ENCODE peak calls at places on chromosomes 6 and 20, in six cellular contexts. H is CD4-positive, alpha-beta T cell; Q is CD4-positive, alpha-beta memory T cell; M is tibial nerve; S is effector memory CD4-positive, alpha-beta T cell; E is ovary. R is an unnamed sample. For H3K9me3, the result is how much of the 10 kb centered on the place peaks cover.

GRCh38 chr6:20202070-20202658 is 10.1 kb downstream of the MBOAT1 start:
- DNase-seq in E (no peak), Q (no peak), M (no peak), H (no peak), S (no peak), R (no peak)

GRCh38 chr20:15370370-15370769 is 1033.0 kb upstream of the FLRT3 start:
- DNase-seq in M (no peak), S (no peak), Q (no peak), H (no peak), E (no peak), R (no peak)

GRCh38 chr20:49245921-49246740 is 26.9 kb downstream of the DDX27 start:
- DNase-seq in M (no peak), H (no peak), Q (peak), S (no peak), E (no peak), R (no peak)

GRCh38 chr20:4104842-4105241 is 89.5 kb upstream of the RNF24 start:
- DNase-seq in M (no peak), S (no peak), E (no peak), Q (no peak), H (no peak), R (no peak)

GRCh38 chr6:33072508-33073100 is 845 bp downstream of the HLA-DPA1 start:
- DNase-seq in E (no peak), M (no peak), H (no peak), Q (no peak), S (no peak), R (no peak)

GRCh38 chr6:126175251-126175650 is 164.7 kb upstream of the CENPW start:
- DNase-seq in H (no peak), S (no peak), Q (no peak), E (no peak), M (no peak), R (no peak)

GRCh38 chr20:64160536-64161495 is 3.4 kb upstream of the MYT1 start:
- DNase-seq in S (no peak), H (no peak), Q (no peak), E (no peak), M (no peak), R (no peak)

GRCh38 chr20:57282691-57283361 is 16.4 kb upstream of the BMP7 start:
- DNase-seq in Q (no peak), E (no peak), M (no peak), H (no peak), S (no peak), R (no peak)

GRCh38 chr6:36339156-36339555 is 2.5 kb upstream of the BNIP5 start:
- DNase-seq in Q (no peak), E (no peak), M (no peak), S (no peak), H (no peak), R (no peak)

GRCh38 chr20:37179671-37180524 is 550 bp upstream of the MROH8 start:
- DNase-seq in Q (no peak), E (no peak), H (no peak), S (no peak), M (no peak), R (no peak)

GRCh38 chr20:21505161-21505809 is 8.6 kb downstream of the NKX2-2 start:
- DNase-seq in H (peak), S (peak), Q (peak), M (peak), E (peak), R (peak)

GRCh38 chr6:112694986-112695385 is 347.9 kb downstream of the RFPL4B start:
- DNase-seq in E (no peak), Q (no peak), M (no peak), S (no peak), H (no peak), R (no peak)

GRCh38 chr6:85660181-85660611 is 17.5 kb upstream of the SYNCRIP start:
- DNase-seq in E (no peak), Q (no peak), S (no peak), H (no peak), M (no peak), R (no peak)

GRCh38 chr6:149508485-149508884 is 23.7 kb upstream of the ZC3H12D start:
- DNase-seq in E (no peak), S (peak), Q (peak), H (peak), M (no peak), R (no peak)

GRCh38 chr6:50116390-50116789 is 66.7 kb upstream of the DEFB112 start:
- DNase-seq in Q (no peak), H (no peak), S (no peak), E (no peak), M (no peak), R (no peak)

GRCh38 chr6:156946370-156946936 is 169.3 kb downstream of the ARID1B start:
- DNase-seq in H (no peak), M (no peak), S (no peak), E (no peak), Q (no peak), R (no peak)

GRCh38 chr6:116298273-116298672 is 18.5 kb upstream of the TSPYL1 start:
- DNase-seq in M (no peak), H (no peak), E (no peak), S (no peak), Q (no peak), R (no peak)

GRCh38 chr6:113654396-113654795 is 202.7 kb upstream of the MARCKS start:
- DNase-seq in H (no peak), E (peak), S (no peak), Q (no peak), M (peak), R (peak)

GRCh38 chr20:15831201-15831600 is 742.0 kb downstream of the KIF16B start:
- DNase-seq in M (no peak), H (no peak), S (no peak), E (no peak), Q (no peak), R (no peak)

GRCh38 chr6:112665815-112666214 is 318.7 kb downstream of the RFPL4B start:
- DNase-seq in M (no peak), Q (no peak), S (no peak), E (no peak), H (no peak), R (no peak)

GRCh38 chr6:128492386-128492785 is 28.0 kb downstream of the PTPRK start:
- DNase-seq in M (no peak), H (no peak), S (no peak), E (no peak), Q (no peak), R (no peak)

GRCh38 chr6:97294451-97294850 is 11.4 kb upstream of the MMS22L start:
- DNase-seq in Q (no peak), S (no peak), M (no peak), E (no peak), H (no peak), R (no peak)

GRCh38 chr6:145699462-145699861 is 35.9 kb downstream of the EPM2A start:
- DNase-seq in E (no peak), H (no peak), S (no peak), Q (no peak), M (no peak), R (no peak)

GRCh38 chr6:33634203-33634727 is 13.1 kb downstream of the ITPR3 start:
- DNase-seq in E (no peak), H (no peak), M (no peak), S (no peak), Q (no peak), R (no peak)

GRCh38 chr6:38783436-38784228 is 68.5 kb downstream of the DNAH8 start:
- DNase-seq in H (no peak), Q (no peak), S (no peak), E (no peak), M (no peak), R (no peak)

GRCh38 chr6:31353508-31353907 is 3.5 kb downstream of the HLA-B start:
- DNase-seq in H (no peak), M (no peak), Q (no peak), S (no peak), E (no peak), R (no peak)

GRCh38 chr6:41560440-41561192 is 14.4 kb downstream of the FOXP4 start:
- DNase-seq in Q (peak), H (peak), S (peak), M (no peak), E (peak), R (peak)

GRCh38 chr6:50135968-50136367 is 86.2 kb upstream of the DEFB112 start:
- DNase-seq in H (no peak), Q (no peak), M (no peak), E (no peak), S (no peak), R (no peak)

GRCh38 chr6:74964871-74965441 is 240.9 kb downstream of the COL12A1 start:
- DNase-seq in H (no peak), E (no peak), M (no peak), Q (no peak), S (no peak), R (no peak)

GRCh38 chr6:33621396-33622388 is 570 bp downstream of the ITPR3 start:
- DNase-seq in S (no peak), E (peak), H (peak), M (no peak), Q (peak), R (peak)

GRCh38 chr20:32359633-32360332 is 1.7 kb downstream of the ASXL1 start:
- DNase-seq in E (no peak), M (no peak), Q (peak), H (no peak), S (no peak), R (no peak)

GRCh38 chr6:158040051-158040803 is 58.6 kb downstream of the SYNJ2 start:
- DNase-seq in Q (no peak), M (no peak), H (no peak), E (peak), S (no peak), R (no peak)

GRCh38 chr20:63704749-63705117 is 3.0 kb downstream of the ARFRP1 start:
- DNase-seq in H (no peak), Q (no peak), E (no peak), M (no peak), S (no peak), R (no peak)

GRCh38 chr6:118451839-118452238 is 96.3 kb upstream of the PLN start:
- DNase-seq in Q (no peak), E (no peak), M (no peak), S (no peak), H (no peak), R (no peak)
- H3K9me3 ChIP-seq in Q (under half), E (under half), M (under half), S (under half), H (under half), R (under half)

GRCh38 chr6:5753187-5753586 is 253.5 kb downstream of the NRN1 start:
- DNase-seq in M (no peak), S (no peak), Q (no peak), H (no peak), E (no peak), R (no peak)
- H3K9me3 ChIP-seq in M (under half), S (under half), Q (under half), H (under half), E (under half), R (under half)

GRCh38 chr6:93896081-93896480 is 476.7 kb upstream of the EPHA7 start:
- DNase-seq in S (no peak), Q (no peak), H (no peak), M (no peak), E (no peak), R (no peak)

GRCh38 chr6:93894521-93894920 is 475.2 kb upstream of the EPHA7 start:
- DNase-seq in S (no peak), Q (no peak), H (no peak), M (no peak), E (no peak), R (no peak)

GRCh38 chr6:93902517-93902916 is 483.2 kb upstream of the EPHA7 start:
- DNase-seq in Q (no peak), E (no peak), H (no peak), S (no peak), M (no peak), R (no peak)

DNA sequence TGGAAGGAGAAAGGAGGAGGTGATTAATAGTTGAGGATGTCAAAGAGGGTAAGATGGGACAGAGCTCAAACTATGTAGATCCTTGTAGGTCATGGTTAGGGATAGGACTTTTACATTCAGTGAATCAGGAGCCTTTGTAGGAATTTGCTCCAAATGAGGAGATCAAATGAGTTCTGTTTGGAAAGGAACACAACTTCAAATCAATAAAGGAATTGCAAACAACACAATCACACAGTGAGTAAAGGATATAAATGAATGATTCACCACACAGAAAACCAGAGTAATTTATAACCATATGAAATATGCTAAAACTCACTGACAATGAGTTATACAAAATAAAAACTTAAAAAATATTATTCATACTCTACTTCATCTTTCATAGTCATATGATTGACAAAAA is 480.8 kb upstream of the EPHA7 start:
- DNase-seq in H (no peak), M (no peak), S (no peak), Q (no peak), E (no peak), R (no peak)
- H3K9me3 ChIP-seq in H (under half), M (under half), S (under half), Q (under half), E (under half), R (under half)

GRCh38 chr6:142071981-142072380 is 60.7 kb upstream of the GJE1 start:
- DNase-seq in E (no peak), M (no peak), H (no peak), S (no peak), Q (no peak), R (no peak)
- H3K9me3 ChIP-seq in E (under half), M (under half), H (under half), S (under half), Q (under half), R (under half)

R was measured in heart right ventricle.